ENCODE peak calls at places on chromosome 16, in five cellular contexts. N is cardiac fibroblast, H is mammary epithelial cell, E is substantia nigra, Z is T-helper 1 cell. D is an unnamed sample.

GRCh38 chr16:65975049-65975708 is 391.3 kb upstream of the CDH5 start:
- DNase-seq in N (peak; percentile 55), H (peak; percentile 70), E (no peak), Z (no peak), D (no peak)

GRCh38 chr16:70476272-70477020 is 22.1 kb downstream of the FCSK start:
- DNase-seq in N (peak; percentile 65), H (peak; percentile 52), E (no peak), Z (no peak), D (no peak)

GRCh38 chr16:49484454-49484853 is 110.8 kb downstream of the C16orf78 start:
- DNase-seq in N (peak; percentile 23), H (no peak), E (peak; percentile 15), Z (no peak), D (no peak)

GRCh38 chr16:56356276-56357241 is 68.8 kb downstream of the AMFR start:
- DNase-seq in N (peak; percentile 91), H (peak; percentile 67), E (peak; percentile 56), Z (peak; percentile 32), D (no peak)

GRCh38 chr16:56038564-56039098 is 152.7 kb upstream of the GNAO1 start:
- DNase-seq in N (no peak), H (no peak), E (no peak), Z (no peak), D (no peak)

GRCh38 chr16:86541560-86541959 is 13.5 kb downstream of the MTHFSD start:
- DNase-seq in N (no peak), H (no peak), E (no peak), Z (no peak), D (no peak)

GRCh38 chr16:11049396-11050059 is 105.2 kb downstream of the CLEC16A start:
- DNase-seq in N (no peak), H (no peak), E (no peak), Z (no peak), D (no peak)

GRCh38 chr16:50371936-50372595 is 3.3 kb upstream of the BRD7 start:
- DNase-seq in N (peak; percentile 43), H (no peak), E (peak; percentile 18), Z (no peak), D (no peak)

GRCh38 chr16:89880477-89881367 is 7.3 kb downstream of the TCF25 start:
- DNase-seq in N (no peak), H (peak; percentile 93), E (no peak), Z (no peak), D (no peak)